ENCODE peak calls at places on chromosomes 16 and 17, in nine cellular contexts. B is Peyer's patch, W is ascending aorta, U is fibroblast of lung, A is right lobe of liver, T is body of pancreas, L is sigmoid colon, N is psoas muscle, I is tibial nerve. G is an unnamed sample. For H3K9me3 and H3K4me1, the result is how much of the 10 kb centered on the place peaks cover.

GRCh38 chr17:72535346-72535745 is 414.5 kb downstream of the SOX9 start:
- DNase-seq in N (no peak), L (no peak), T (no peak), I (no peak), W (no peak), U (no peak), B (no peak), A (no peak), G (no peak)

GRCh38 chr17:51640108-51640622 is 379.8 kb downstream of the UTP18 start:
- DNase-seq in I (no peak), N (no peak), W (no peak), L (no peak), B (no peak), A (no peak), T (no peak), U (no peak), G (no peak)

GRCh38 chr17:6366144-6366755 is 68.7 kb downstream of the AIPL1 start:
- DNase-seq in U (peak), I (no peak), B (no peak), A (no peak), T (peak), W (no peak), N (no peak), L (no peak), G (no peak)

GRCh38 chr16:76796978-76797377 is 394.0 kb upstream of the MON1B start:
- DNase-seq in A (no peak), N (no peak), L (no peak), U (no peak), T (no peak), W (no peak), B (no peak), I (no peak), G (no peak)

GRCh38 chr17:5558815-5559785 is 25.2 kb downstream of the NLRP1 start:
- DNase-seq in W (no peak), T (no peak), U (no peak), N (no peak), B (no peak), I (no peak), L (no peak), A (no peak), G (no peak)

GRCh38 chr16:11597268-11597690 is 10.6 kb upstream of the LITAF start:
- DNase-seq in A (peak), B (no peak), N (peak), T (peak), U (peak), L (no peak), W (peak), I (no peak), G (no peak)

GRCh38 chr17:37373530-37374159 is 2.1 kb upstream of the C17orf78 start:
- DNase-seq in A (no peak), T (peak), I (peak), L (no peak), N (no peak), W (peak), U (peak), B (peak), G (peak)

GRCh38 chr16:76940251-76940650 is 250.7 kb upstream of the MON1B start:
- DNase-seq in U (no peak), I (no peak), N (no peak), T (no peak), L (no peak), A (no peak), B (no peak), W (no peak), G (no peak)

GRCh38 chr16:23356941-23357340 is 54.8 kb downstream of the SCNN1B start:
- DNase-seq in W (no peak), B (no peak), A (no peak), U (no peak), L (peak), T (no peak), I (no peak), N (no peak), G (no peak)

DNA sequence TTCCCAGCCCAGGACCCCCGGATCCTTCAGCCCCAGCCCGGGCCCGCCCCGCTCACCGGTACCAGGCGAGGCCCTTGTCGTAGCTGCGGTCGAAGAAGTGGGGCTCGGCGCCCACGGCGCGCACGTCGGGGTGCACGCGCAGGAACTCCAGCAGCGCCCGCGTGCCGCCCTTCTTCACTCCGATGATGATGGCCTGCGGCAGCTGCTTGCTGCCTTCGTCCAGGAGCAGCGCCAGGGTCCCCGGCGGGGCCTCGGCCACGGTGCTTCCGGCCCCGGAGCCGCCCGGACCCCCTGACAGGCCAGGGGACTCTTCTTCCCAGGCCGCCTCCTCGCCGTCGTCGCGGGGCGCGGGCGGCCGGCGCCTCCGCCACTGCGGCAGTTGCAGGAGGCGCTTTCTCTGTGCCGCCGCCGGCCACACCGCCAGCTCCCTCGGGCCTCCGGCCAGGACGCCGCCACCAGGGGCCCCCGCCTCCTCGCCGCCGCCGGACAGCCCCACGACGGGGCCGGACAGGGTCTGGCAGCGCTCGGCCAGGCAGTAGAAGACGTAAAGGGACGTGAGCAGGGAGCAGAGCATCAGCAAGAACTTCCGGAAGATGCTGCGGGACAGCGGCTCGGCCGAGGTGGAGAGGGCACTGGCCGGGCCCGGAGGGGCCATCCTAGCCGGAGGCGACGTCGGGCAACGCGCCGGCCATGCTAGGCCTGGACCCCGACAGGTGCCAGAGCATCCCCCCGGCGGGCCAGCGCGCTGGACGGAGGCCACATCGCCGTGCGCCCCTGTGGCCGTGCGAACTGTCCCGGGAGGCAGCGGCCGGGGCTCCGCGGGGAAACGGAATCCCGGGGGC is 1.0 kb downstream of the HS3ST3A1 start:
- DNase-seq in N (no peak), B (peak), A (no peak), I (no peak), W (no peak), U (peak), T (no peak), L (no peak), G (no peak)
- H3K27ac ChIP-seq in N (no peak), B (no peak), A (no peak), I (no peak), W (no peak), U (peak), T (no peak), L (peak), G (no peak)

GRCh38 chr16:3408561-3409197 is 7.7 kb downstream of the ZNF174 start:
- DNase-seq in N (no peak), U (no peak), I (no peak), T (no peak), W (no peak), B (no peak), L (no peak), A (no peak), G (no peak)
- H3K9me3 ChIP-seq in N (half or more), U (under half), I (half or more), T (under half), W (half or more), B (under half), L (half or more), A (under half), G (half or more)

GRCh38 chr17:28536532-28537218 is 15.7 kb downstream of the UNC119 start:
- DNase-seq in L (no peak), U (no peak), B (no peak), A (no peak), I (no peak), N (no peak), T (no peak), W (no peak), G (no peak)
- H3K4me1 ChIP-seq in L (under half), U (under half), B (under half), A (under half), I (under half), N (under half), T (under half), W (under half), G (under half)

DNA sequence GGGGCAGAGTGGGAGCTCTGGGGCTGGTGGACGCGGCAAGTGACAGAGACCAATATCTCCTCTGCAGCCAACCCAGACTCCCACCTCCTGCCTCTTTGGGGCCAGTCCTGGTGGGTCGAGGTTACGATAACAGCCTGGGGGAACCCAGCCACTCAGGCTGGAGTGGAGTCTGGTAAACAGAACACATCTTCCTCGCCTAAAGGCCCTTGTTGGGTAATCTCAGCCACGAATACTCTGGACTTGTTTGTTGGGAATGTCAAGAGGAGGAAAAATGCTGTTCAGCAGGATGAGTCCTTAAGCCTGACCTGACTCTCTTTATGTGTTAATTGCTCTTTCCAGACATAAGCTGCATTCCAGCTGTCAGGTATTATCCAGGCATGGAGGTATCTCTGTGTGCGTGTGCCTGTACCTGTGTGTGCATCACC is 8.0 kb upstream of the SPNS2 start:
- DNase-seq in L (no peak), I (no peak), N (no peak), U (no peak), W (no peak), A (no peak), B (no peak), T (no peak), G (no peak)
- H3K27ac ChIP-seq in L (no peak), I (no peak), N (no peak), U (no peak), W (no peak), A (no peak), B (no peak), T (no peak), G (no peak)

GRCh38 chr17:20197527-20197926 is 188.4 kb downstream of the SPECC1 start:
- DNase-seq in W (no peak), T (no peak), I (no peak), U (no peak), A (no peak), B (no peak), L (no peak), N (no peak), G (no peak)
- H3K9me3 ChIP-seq in W (under half), T (under half), I (under half), U (under half), A (under half), B (under half), L (under half), N (under half), G (under half)

GRCh38 chr17:29614345-29615047 is 8.2 kb downstream of the CORO6 start:
- DNase-seq in T (no peak), L (no peak), B (no peak), I (no peak), N (peak), U (no peak), A (peak), W (no peak), G (no peak)
- H3K4me1 ChIP-seq in T (half or more), L (under half), B (under half), I (under half), N (half or more), U (under half), A (under half), W (under half), G (half or more)

GRCh38 chr17:46139365-46140210 is 53.6 kb downstream of the KANSL1 start:
- DNase-seq in N (no peak), A (no peak), L (no peak), I (no peak), U (no peak), T (no peak), W (no peak), B (no peak), G (no peak)

GRCh38 chr17:46140645-46141197 is 52.5 kb downstream of the KANSL1 start:
- DNase-seq in U (no peak), A (no peak), N (no peak), I (no peak), B (no peak), W (no peak), L (no peak), T (no peak), G (no peak)

GRCh38 chr17:46135879-46136562 is 57.2 kb downstream of the KANSL1 start:
- DNase-seq in N (no peak), T (no peak), A (no peak), B (no peak), L (no peak), I (no peak), W (no peak), U (no peak), G (no peak)

GRCh38 chr17:46136820-46137219 is 56.4 kb downstream of the KANSL1 start:
- DNase-seq in I (no peak), N (no peak), T (no peak), L (no peak), A (no peak), B (no peak), U (no peak), W (no peak), G (no peak)

GRCh38 chr17:46138470-46138869 is 54.8 kb downstream of the KANSL1 start:
- DNase-seq in T (no peak), N (no peak), L (no peak), W (no peak), I (no peak), U (no peak), B (no peak), A (no peak), G (no peak)
- H3K27ac ChIP-seq in T (no peak), N (peak), L (peak), W (no peak), I (no peak), U (no peak), B (peak), A (no peak), G (no peak)

DNA sequence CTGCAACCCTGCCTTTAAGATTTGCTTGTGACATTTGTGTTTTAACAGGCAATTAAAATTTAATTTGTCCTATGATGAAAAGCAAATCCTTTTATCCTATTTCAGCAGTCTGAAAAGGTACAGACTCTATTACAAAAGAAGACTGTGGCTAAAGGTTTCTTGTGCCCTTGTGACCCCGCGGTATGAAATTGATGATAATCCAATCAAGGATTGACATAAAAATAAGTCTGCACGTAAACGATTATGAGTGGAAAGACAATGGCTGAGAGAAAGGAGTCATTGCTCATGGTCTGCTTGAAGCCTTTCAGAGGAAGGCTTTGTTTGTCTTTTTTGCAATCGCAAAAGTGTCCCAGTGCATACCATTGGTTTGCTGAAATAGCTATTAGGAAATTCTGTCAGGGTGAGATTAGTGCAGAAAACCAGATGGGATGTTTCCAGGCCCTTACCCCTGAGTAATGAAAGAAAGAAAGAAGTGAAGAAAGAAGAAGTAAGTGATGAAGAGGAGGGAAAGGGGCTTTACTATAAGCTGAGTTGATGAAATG is 867.8 kb upstream of the CDH8 start:
- DNase-seq in B (no peak), T (no peak), N (no peak), L (no peak), A (no peak), W (no peak), U (no peak), I (no peak), G (no peak)
- H3K9me3 ChIP-seq in B (under half), T (under half), N (under half), L (under half), A (under half), W (under half), U (under half), I (under half), G (under half)

GRCh38 chr17:3959921-3960601 is 4.2 kb downstream of the ATP2A3 start:
- DNase-seq in L (no peak), I (no peak), N (no peak), A (no peak), U (no peak), T (no peak), W (no peak), B (no peak), G (no peak)
- H3K4me1 ChIP-seq in L (under half), I (under half), N (under half), A (under half), U (under half), T (half or more), W (under half), B (under half), G (half or more)

DNA sequence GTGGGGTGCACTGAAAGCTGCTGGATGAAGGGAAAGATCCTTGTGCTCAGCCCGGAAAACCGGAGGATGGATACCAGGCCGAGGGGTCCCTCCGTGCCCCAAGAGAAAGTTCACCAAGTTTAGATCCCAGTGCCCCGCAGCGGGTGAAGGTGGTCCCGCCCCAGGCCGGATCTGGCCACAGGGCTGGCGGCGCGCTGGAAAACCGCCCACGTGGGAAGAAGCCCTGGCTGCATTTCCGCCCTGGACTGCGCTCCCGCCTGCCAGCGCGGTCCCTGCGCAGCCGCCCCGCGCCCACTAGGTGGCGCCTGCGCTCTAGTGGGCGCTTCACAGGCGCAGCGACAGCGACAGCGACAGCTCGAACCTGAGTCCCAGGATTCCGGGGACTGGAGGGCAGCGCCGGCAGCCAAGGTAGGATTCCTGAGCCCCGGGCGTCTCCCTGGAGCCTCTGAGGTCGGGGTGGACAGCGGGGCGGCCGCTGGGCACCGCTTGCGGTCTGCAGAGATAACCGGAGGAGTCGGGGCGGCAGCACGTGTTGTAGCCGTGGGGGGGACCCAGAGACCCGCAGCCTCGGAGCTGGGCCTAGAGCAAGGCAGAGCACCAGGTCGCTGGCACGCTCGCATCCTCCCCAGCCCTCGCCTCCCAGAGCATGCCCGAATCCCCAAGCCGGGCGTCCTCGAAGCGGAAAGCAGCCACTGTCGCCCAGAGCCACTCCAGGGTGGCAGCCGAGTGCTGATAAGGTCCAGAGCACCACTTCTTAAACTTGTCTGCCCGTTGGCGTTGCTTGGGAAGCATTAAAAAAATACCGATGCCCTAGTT is at the start of gene CHD9:
- DNase-seq in I (peak), N (peak), W (peak), L (peak), A (peak), B (peak), U (peak), T (peak), G (peak)
- H3K27ac ChIP-seq in I (peak), N (peak), W (peak), L (peak), A (peak), B (peak), U (peak), T (peak), G (no peak)

G was measured in CD4-positive, CD25-positive, alpha-beta regulatory T cell.